ENCODE peak calls at places on chromosomes 3 and 15, in four cellular contexts. E is H1, L is mesendoderm, I is H9. R is an unnamed sample.

GRCh38 chr3:189626286-189626685 is 4.9 kb upstream of the TP63 start:
- DNase-seq in I (no peak), E (no peak), L (peak), R (no peak)

GRCh38 chr3:9947025-9947995 is 4.9 kb downstream of the PRRT3 start:
- DNase-seq in E (peak), L (peak), I (peak), R (peak)

GRCh38 chr15:39622660-39623549 is 42.0 kb downstream of the THBS1 start:
- DNase-seq in L (no peak), I (no peak), E (no peak), R (no peak)

GRCh38 chr3:185959609-185960517 is 22.0 kb upstream of the TRA2B start:
- DNase-seq in L (peak), I (no peak), E (no peak), R (no peak)

GRCh38 chr15:49082960-49083359 is 36.7 kb upstream of the SECISBP2L start:
- DNase-seq in L (no peak), E (no peak), I (no peak), R (no peak)

GRCh38 chr15:32993285-32993684 is 201.2 kb downstream of the FMN1 start:
- DNase-seq in I (no peak), L (peak), E (no peak), R (no peak)

GRCh38 chr15:28919201-28919627 is 33.4 kb downstream of the APBA2 start:
- DNase-seq in E (no peak), I (peak), L (peak), R (no peak)

GRCh38 chr3:193975072-193975535 is 160.8 kb upstream of the HES1 start:
- DNase-seq in L (peak), I (peak), E (peak), R (peak)

GRCh38 chr15:91055548-91056331 is 33.3 kb upstream of the VPS33B start:
- DNase-seq in L (peak), I (peak), E (peak), R (peak)

GRCh38 chr3:65902304-65902793 is 136.4 kb downstream of the MAGI1 start:
- DNase-seq in I (peak), L (peak), E (peak), R (no peak)

DNA sequence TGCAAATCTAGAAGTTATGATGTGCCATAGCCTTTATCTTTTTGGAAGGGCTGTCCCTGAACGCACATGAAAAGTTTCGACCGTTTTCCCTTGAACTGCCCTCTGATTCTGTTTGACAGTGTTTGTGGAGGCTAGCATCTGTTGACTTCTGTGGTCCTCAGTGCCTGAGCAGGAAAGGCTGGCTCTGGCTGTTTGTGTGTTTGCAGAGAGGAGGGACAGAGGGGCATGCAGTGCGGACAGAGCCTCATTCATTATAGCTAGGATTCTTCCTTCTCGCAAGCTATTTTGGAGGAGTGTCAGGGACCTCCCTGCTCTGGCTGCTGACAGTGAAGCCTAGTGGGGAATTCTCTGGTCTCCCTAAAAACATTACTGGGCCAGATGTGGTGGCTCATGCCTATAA is 64.5 kb downstream of the CDAN1 start:
- DNase-seq in E (no peak), L (no peak), I (no peak), R (no peak)
- H2BK120ac ChIP-seq in E (no peak), L (no peak), I (no peak), R (no peak)

DNA sequence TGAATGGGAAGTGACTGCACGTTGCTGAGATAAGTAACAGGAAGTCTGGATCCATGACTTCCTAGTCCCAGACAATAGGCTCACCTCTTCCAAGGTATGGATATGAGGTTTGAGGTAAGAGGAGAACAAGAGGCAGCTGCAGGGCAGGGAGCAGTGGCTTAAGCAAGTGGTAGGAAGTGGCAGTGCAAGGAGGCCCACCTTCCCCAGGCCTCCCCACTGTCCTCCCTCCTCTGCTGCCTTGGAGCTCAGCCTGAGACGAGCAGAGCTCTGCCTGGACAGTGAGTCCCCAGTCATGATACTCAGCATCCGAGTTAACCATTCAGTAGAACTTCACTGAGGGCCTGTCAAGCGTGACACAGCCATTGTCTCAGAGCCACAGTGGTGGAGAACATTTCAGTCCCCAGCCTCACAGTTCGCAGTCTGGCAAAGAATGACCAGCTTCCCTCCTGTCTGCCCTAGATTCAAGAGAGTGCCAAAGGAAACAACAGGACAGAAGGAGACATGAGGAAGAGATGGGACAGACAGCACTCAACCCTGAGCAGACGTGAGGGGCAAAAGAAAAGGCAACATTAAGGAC is 41.4 kb upstream of the BOC start:
- DNase-seq in I (no peak), E (no peak), L (peak), R (no peak)
- H2BK120ac ChIP-seq in I (no peak), E (no peak), L (no peak), R (peak)

DNA sequence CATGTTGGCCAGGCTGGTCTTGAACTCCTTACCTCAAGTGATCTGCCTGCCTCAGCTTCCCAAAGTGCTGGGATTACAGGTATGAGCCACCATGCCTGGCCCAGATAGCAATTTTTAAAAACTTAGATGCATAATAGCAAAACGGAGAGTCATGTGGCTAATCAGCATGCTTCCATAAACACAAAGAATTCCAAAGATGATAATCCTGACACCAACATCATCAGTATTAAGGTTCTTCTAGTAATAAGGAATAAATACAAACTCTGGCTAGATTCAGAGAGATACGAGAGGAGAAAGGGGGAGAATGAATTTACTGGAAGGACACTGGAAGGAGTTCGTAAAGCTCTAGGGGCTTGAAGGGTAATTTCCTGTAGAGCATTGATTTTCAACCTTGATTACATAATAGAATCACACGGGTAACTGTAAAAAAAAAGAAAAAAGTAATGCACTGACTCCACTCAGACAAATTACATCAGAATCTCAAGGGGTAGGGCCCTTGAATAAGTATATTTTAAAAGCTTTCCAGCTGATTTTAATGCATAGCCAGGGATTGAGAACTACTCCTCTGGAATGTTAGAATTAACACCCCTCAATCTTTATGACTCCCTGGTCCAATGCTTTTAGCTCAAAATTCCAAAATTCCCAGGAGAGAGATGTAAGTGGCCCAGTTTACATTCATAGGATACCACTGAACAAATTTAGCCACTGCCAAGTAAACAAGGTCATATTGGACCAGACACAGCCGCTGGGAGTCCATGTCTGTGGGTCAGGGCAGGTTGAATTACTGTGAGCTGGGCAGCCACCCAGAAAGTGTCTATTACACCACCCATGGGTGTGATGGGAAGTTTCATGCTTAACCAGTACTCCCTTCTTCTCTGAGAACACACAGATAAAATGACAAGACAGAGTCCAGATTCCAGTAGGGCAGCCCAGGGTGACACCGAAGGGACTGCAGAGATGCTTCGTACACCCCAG is 243.9 kb downstream of the TBL1XR1 start:
- DNase-seq in L (no peak), I (no peak), E (no peak), R (no peak)
- H2BK120ac ChIP-seq in L (no peak), I (no peak), E (no peak), R (no peak)

GRCh38 chr3:184567924-184568590 is 6.5 kb downstream of the EPHB3 start:
- DNase-seq in E (no peak), I (no peak), L (peak), R (no peak)
- H2BK120ac ChIP-seq in E (no peak), I (no peak), L (no peak), R (no peak)

GRCh38 chr3:6062226-6063187 is 798.4 kb upstream of the GRM7 start:
- DNase-seq in I (peak), E (peak), L (peak), R (no peak)

DNA sequence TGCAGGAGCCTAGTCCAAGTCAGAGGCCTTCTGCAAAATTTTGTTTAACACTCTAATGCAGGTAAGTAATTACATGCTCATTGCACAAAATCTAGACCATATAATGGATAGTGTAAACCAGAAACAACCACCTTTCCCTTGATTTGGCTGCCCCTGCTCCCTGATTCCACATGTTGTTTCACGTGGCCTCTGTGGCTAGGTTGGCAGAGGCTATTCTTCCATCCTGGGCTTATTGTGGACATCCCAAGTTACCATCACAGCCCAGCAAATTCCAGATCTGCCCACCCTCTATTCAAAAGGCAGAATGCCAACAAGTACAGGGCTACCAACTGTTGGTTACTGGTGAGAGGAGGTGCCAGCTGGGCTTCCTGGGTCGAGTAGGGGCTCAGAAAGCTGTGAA is 794.5 kb upstream of the GRM7 start:
- DNase-seq in L (no peak), I (no peak), E (no peak), R (no peak)
- H2BK120ac ChIP-seq in L (no peak), I (no peak), E (no peak), R (no peak)

DNA sequence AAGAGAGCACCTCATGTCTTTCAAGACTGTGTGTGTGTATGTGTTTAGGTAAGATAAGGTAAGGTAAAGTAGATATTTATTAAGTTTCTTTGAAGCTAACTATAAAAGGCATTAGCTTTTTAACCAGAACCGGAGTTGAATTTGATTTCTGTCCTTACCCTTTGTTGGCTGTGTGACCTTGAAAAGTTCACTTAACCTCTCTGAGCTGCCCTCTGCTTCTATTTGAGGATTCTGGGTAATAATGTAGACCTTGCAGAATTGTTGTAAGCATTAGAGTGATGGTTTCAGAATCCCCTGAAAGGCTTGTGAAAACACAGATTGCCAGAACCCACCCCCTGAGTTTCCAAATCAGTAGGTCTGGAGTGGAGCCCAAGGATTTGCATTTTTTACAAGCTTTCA is 21.6 kb upstream of the SACM1L start:
- DNase-seq in I (no peak), E (no peak), L (no peak), R (no peak)
- H2BK120ac ChIP-seq in I (no peak), E (no peak), L (no peak), R (no peak)

DNA sequence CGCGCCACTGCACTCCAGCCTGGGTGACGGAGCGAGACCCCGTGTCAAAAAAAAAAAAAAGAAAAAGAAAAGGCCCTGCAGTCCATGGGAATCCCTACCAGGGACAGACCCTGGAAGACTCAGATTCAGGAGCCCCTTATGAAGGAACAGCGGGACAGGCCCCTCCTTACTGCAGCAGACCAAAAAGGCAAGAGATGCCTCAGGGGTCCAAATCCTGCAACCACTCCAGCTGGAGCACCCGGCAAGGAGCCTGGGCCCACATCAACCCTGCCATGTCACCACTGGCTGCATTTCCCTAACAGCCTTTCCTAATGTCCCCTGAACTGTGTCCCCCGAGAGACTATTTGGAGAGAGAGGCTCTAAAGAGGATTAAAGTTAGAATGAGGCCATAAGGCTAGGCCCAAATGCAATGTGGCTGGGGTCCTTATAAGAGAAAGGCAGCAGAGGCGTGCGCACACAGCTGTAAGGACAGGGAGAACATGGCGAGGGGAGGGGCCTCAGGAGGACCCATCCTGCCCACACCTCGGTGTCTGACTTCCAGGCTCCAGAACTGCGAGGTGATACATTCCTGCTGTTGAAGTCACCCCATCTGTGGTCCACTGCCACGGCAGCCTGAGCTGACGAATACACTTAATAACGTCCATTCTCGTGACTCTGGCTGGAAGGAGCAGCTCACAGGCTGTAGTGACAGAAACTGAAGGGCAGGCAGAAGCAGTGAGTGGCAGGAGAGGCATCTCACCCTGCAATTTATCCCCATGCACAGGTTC is 78.1 kb downstream of the ATP10A start:
- DNase-seq in I (no peak), E (no peak), L (peak), R (no peak)
- H2BK120ac ChIP-seq in I (no peak), E (no peak), L (no peak), R (no peak)

GRCh38 chr3:152331018-152331541 is 62.4 kb downstream of the MBNL1 start:
- DNase-seq in I (no peak), E (no peak), L (no peak), R (no peak)
- H2BK120ac ChIP-seq in I (no peak), E (no peak), L (no peak), R (no peak)

GRCh38 chr3:171803044-171803443 is 7.2 kb downstream of the PLD1 start:
- DNase-seq in I (no peak), E (no peak), L (no peak), R (no peak)

GRCh38 chr3:171799501-171799900 is 10.8 kb downstream of the PLD1 start:
- DNase-seq in E (no peak), L (no peak), I (no peak), R (no peak)

GRCh38 chr3:171804618-171805389 is 5.5 kb downstream of the PLD1 start:
- DNase-seq in E (no peak), I (no peak), L (no peak), R (no peak)

GRCh38 chr3:171801738-171802600 is 8.3 kb downstream of the PLD1 start:
- DNase-seq in I (no peak), E (no peak), L (no peak), R (no peak)

GRCh38 chr3:171802601-171802956 is 7.7 kb downstream of the PLD1 start:
- DNase-seq in E (no peak), I (no peak), L (no peak), R (no peak)
- H2BK120ac ChIP-seq in E (no peak), I (no peak), L (no peak), R (no peak)

R was measured in neuronal stem cell.